ENCODE peak calls at places on chromosomes 4 and X, in nine cellular contexts. One of them, this sample, is unnamed.

GRCh38 chr4:28744066-28744465 is 1883.4 kb downstream of the STIM2 start:
- DNase-seq in GM12865: no peak
- DNase-seq in posterior cingulate gyrus: no peak
- DNase-seq in fibroblast of mammary gland: peak
- DNase-seq in lower leg skin: no peak
- DNase-seq in fibroblast of lung: peak
- DNase-seq in stimulated activated CD4-positive, alpha-beta T cell treated with anti-CD3 and anti-CD28 coated beads, Interleukin-15, amount 100 ng/mL, for 1 hour: no peak
- DNase-seq in AG09309: no peak
- DNase-seq in mesendoderm: no peak
- DNase-seq in this sample: no peak

GRCh38 chrX:96436105-96436504 is 248.5 kb upstream of the DIAPH2 start:
- DNase-seq in GM12865: no peak
- DNase-seq in posterior cingulate gyrus: no peak
- DNase-seq in fibroblast of mammary gland: peak
- DNase-seq in lower leg skin: no peak
- DNase-seq in fibroblast of lung: peak
- DNase-seq in stimulated activated CD4-positive, alpha-beta T cell treated with anti-CD3 and anti-CD28 coated beads, Interleukin-15, amount 100 ng/mL, for 1 hour: no peak
- DNase-seq in AG09309: peak
- DNase-seq in mesendoderm: no peak
- DNase-seq in this sample: no peak

GRCh38 chrX:38225093-38225492 is 4.4 kb upstream of the SRPX start:
- DNase-seq in GM12865: no peak
- DNase-seq in posterior cingulate gyrus: no peak
- DNase-seq in fibroblast of mammary gland: peak
- DNase-seq in lower leg skin: no peak
- DNase-seq in fibroblast of lung: peak
- DNase-seq in stimulated activated CD4-positive, alpha-beta T cell treated with anti-CD3 and anti-CD28 coated beads, Interleukin-15, amount 100 ng/mL, for 1 hour: no peak
- DNase-seq in AG09309: no peak
- DNase-seq in mesendoderm: peak
- DNase-seq in this sample: no peak

GRCh38 chr4:129358571-129358970 is 262.6 kb downstream of the C4orf33 start:
- DNase-seq in GM12865: no peak
- DNase-seq in posterior cingulate gyrus: no peak
- DNase-seq in fibroblast of mammary gland: peak
- DNase-seq in lower leg skin: no peak
- DNase-seq in fibroblast of lung: peak
- DNase-seq in stimulated activated CD4-positive, alpha-beta T cell treated with anti-CD3 and anti-CD28 coated beads, Interleukin-15, amount 100 ng/mL, for 1 hour: no peak
- DNase-seq in AG09309: peak
- DNase-seq in mesendoderm: peak
- DNase-seq in this sample: no peak

GRCh38 chr4:164221631-164222030 is 532.3 kb upstream of the SMIM31 start:
- DNase-seq in GM12865: no peak
- DNase-seq in posterior cingulate gyrus: no peak
- DNase-seq in fibroblast of mammary gland: peak
- DNase-seq in lower leg skin: no peak
- DNase-seq in fibroblast of lung: peak
- DNase-seq in stimulated activated CD4-positive, alpha-beta T cell treated with anti-CD3 and anti-CD28 coated beads, Interleukin-15, amount 100 ng/mL, for 1 hour: no peak
- DNase-seq in AG09309: no peak
- DNase-seq in mesendoderm: no peak
- DNase-seq in this sample: no peak

GRCh38 chr4:24856586-24856985 is 56.3 kb downstream of the CCDC149 start:
- DNase-seq in GM12865: peak
- DNase-seq in posterior cingulate gyrus: no peak
- DNase-seq in fibroblast of mammary gland: peak
- DNase-seq in lower leg skin: no peak
- DNase-seq in fibroblast of lung: peak
- DNase-seq in stimulated activated CD4-positive, alpha-beta T cell treated with anti-CD3 and anti-CD28 coated beads, Interleukin-15, amount 100 ng/mL, for 1 hour: no peak
- DNase-seq in AG09309: no peak
- DNase-seq in mesendoderm: peak
- DNase-seq in this sample: no peak

GRCh38 chrX:112961981-112962380 is 121.3 kb upstream of the AMOT start:
- DNase-seq in GM12865: no peak
- DNase-seq in posterior cingulate gyrus: no peak
- DNase-seq in fibroblast of mammary gland: no peak
- DNase-seq in lower leg skin: no peak
- DNase-seq in fibroblast of lung: peak
- DNase-seq in stimulated activated CD4-positive, alpha-beta T cell treated with anti-CD3 and anti-CD28 coated beads, Interleukin-15, amount 100 ng/mL, for 1 hour: no peak
- DNase-seq in AG09309: no peak
- DNase-seq in mesendoderm: peak
- DNase-seq in this sample: no peak

GRCh38 chrX:3811331-3812311 is 98.2 kb upstream of the PRKX start:
- DNase-seq in GM12865: peak
- DNase-seq in posterior cingulate gyrus: peak
- DNase-seq in fibroblast of mammary gland: peak
- DNase-seq in lower leg skin: no peak
- DNase-seq in fibroblast of lung: peak
- DNase-seq in stimulated activated CD4-positive, alpha-beta T cell treated with anti-CD3 and anti-CD28 coated beads, Interleukin-15, amount 100 ng/mL, for 1 hour: peak
- DNase-seq in AG09309: no peak
- DNase-seq in mesendoderm: no peak
- DNase-seq in this sample: no peak

GRCh38 chrX:72299891-72300630 is 5.7 kb downstream of the CITED1 start:
- DNase-seq in GM12865: no peak
- DNase-seq in posterior cingulate gyrus: no peak
- DNase-seq in fibroblast of mammary gland: no peak
- DNase-seq in lower leg skin: no peak
- DNase-seq in fibroblast of lung: no peak
- DNase-seq in stimulated activated CD4-positive, alpha-beta T cell treated with anti-CD3 and anti-CD28 coated beads, Interleukin-15, amount 100 ng/mL, for 1 hour: no peak
- DNase-seq in AG09309: no peak
- DNase-seq in mesendoderm: no peak
- DNase-seq in this sample: no peak

GRCh38 chrX:63581390-63581789 is 203.6 kb downstream of the ARHGEF9 start:
- DNase-seq in GM12865: no peak
- DNase-seq in posterior cingulate gyrus: no peak
- DNase-seq in fibroblast of mammary gland: no peak
- DNase-seq in lower leg skin: no peak
- DNase-seq in fibroblast of lung: no peak
- DNase-seq in stimulated activated CD4-positive, alpha-beta T cell treated with anti-CD3 and anti-CD28 coated beads, Interleukin-15, amount 100 ng/mL, for 1 hour: no peak
- DNase-seq in AG09309: no peak
- DNase-seq in mesendoderm: peak
- DNase-seq in this sample: no peak

GRCh38 chrX:153645151-153645550 is 1.9 kb upstream of the DUSP9 start:
- DNase-seq in GM12865: no peak
- DNase-seq in posterior cingulate gyrus: no peak
- DNase-seq in fibroblast of mammary gland: no peak
- DNase-seq in lower leg skin: peak
- DNase-seq in fibroblast of lung: no peak
- DNase-seq in stimulated activated CD4-positive, alpha-beta T cell treated with anti-CD3 and anti-CD28 coated beads, Interleukin-15, amount 100 ng/mL, for 1 hour: no peak
- DNase-seq in AG09309: no peak
- DNase-seq in mesendoderm: no peak
- DNase-seq in this sample: peak

GRCh38 chr4:183100827-183101226 is 1.8 kb downstream of the WWC2 start:
- DNase-seq in GM12865: no peak
- DNase-seq in posterior cingulate gyrus: no peak
- DNase-seq in fibroblast of mammary gland: no peak
- DNase-seq in lower leg skin: no peak
- DNase-seq in fibroblast of lung: no peak
- DNase-seq in stimulated activated CD4-positive, alpha-beta T cell treated with anti-CD3 and anti-CD28 coated beads, Interleukin-15, amount 100 ng/mL, for 1 hour: no peak
- DNase-seq in AG09309: no peak
- DNase-seq in mesendoderm: peak
- DNase-seq in this sample: no peak

GRCh38 chr4:84698962-84699671 is 116.2 kb downstream of the CDS1 start:
- DNase-seq in GM12865: peak
- DNase-seq in posterior cingulate gyrus: no peak
- DNase-seq in fibroblast of mammary gland: no peak
- DNase-seq in lower leg skin: no peak
- DNase-seq in fibroblast of lung: no peak
- DNase-seq in stimulated activated CD4-positive, alpha-beta T cell treated with anti-CD3 and anti-CD28 coated beads, Interleukin-15, amount 100 ng/mL, for 1 hour: no peak
- DNase-seq in AG09309: no peak
- DNase-seq in mesendoderm: no peak
- DNase-seq in this sample: no peak

GRCh38 chr4:112099701-112100289 is 45.5 kb upstream of the FAM241A start:
- DNase-seq in GM12865: peak
- DNase-seq in posterior cingulate gyrus: no peak
- DNase-seq in fibroblast of mammary gland: peak
- DNase-seq in lower leg skin: no peak
- DNase-seq in fibroblast of lung: peak
- DNase-seq in stimulated activated CD4-positive, alpha-beta T cell treated with anti-CD3 and anti-CD28 coated beads, Interleukin-15, amount 100 ng/mL, for 1 hour: no peak
- DNase-seq in AG09309: peak
- DNase-seq in mesendoderm: peak
- DNase-seq in this sample: no peak

GRCh38 chrX:50617183-50617582 is 146.6 kb upstream of the DGKK start:
- DNase-seq in GM12865: no peak
- DNase-seq in posterior cingulate gyrus: no peak
- DNase-seq in fibroblast of mammary gland: no peak
- DNase-seq in lower leg skin: no peak
- DNase-seq in fibroblast of lung: no peak
- DNase-seq in stimulated activated CD4-positive, alpha-beta T cell treated with anti-CD3 and anti-CD28 coated beads, Interleukin-15, amount 100 ng/mL, for 1 hour: no peak
- DNase-seq in AG09309: no peak
- DNase-seq in mesendoderm: no peak
- DNase-seq in this sample: no peak

GRCh38 chr4:98473046-98473445 is 185.4 kb downstream of the TSPAN5 start:
- DNase-seq in GM12865: no peak
- DNase-seq in posterior cingulate gyrus: no peak
- DNase-seq in fibroblast of mammary gland: peak
- DNase-seq in lower leg skin: no peak
- DNase-seq in fibroblast of lung: no peak
- DNase-seq in stimulated activated CD4-positive, alpha-beta T cell treated with anti-CD3 and anti-CD28 coated beads, Interleukin-15, amount 100 ng/mL, for 1 hour: no peak
- DNase-seq in AG09309: no peak
- DNase-seq in mesendoderm: no peak
- DNase-seq in this sample: no peak

GRCh38 chr4:125243835-125244397 is 70.8 kb upstream of the FAT4 start:
- DNase-seq in GM12865: no peak
- DNase-seq in posterior cingulate gyrus: no peak
- DNase-seq in fibroblast of mammary gland: no peak
- DNase-seq in lower leg skin: no peak
- DNase-seq in fibroblast of lung: peak
- DNase-seq in stimulated activated CD4-positive, alpha-beta T cell treated with anti-CD3 and anti-CD28 coated beads, Interleukin-15, amount 100 ng/mL, for 1 hour: no peak
- DNase-seq in AG09309: no peak
- DNase-seq in mesendoderm: peak
- DNase-seq in this sample: no peak

GRCh38 chr4:24228692-24229091 is 338.8 kb upstream of the PPARGC1A start:
- DNase-seq in GM12865: no peak
- DNase-seq in posterior cingulate gyrus: no peak
- DNase-seq in fibroblast of mammary gland: no peak
- DNase-seq in lower leg skin: no peak
- DNase-seq in fibroblast of lung: no peak
- DNase-seq in stimulated activated CD4-positive, alpha-beta T cell treated with anti-CD3 and anti-CD28 coated beads, Interleukin-15, amount 100 ng/mL, for 1 hour: no peak
- DNase-seq in AG09309: no peak
- DNase-seq in mesendoderm: no peak
- DNase-seq in this sample: no peak

GRCh38 chr4:79413486-79413885 is 5.5 kb upstream of the GK2 start:
- DNase-seq in GM12865: no peak
- DNase-seq in posterior cingulate gyrus: no peak
- DNase-seq in fibroblast of mammary gland: no peak
- DNase-seq in lower leg skin: no peak
- DNase-seq in fibroblast of lung: no peak
- DNase-seq in stimulated activated CD4-positive, alpha-beta T cell treated with anti-CD3 and anti-CD28 coated beads, Interleukin-15, amount 100 ng/mL, for 1 hour: no peak
- DNase-seq in AG09309: no peak
- DNase-seq in mesendoderm: no peak
- DNase-seq in this sample: no peak

GRCh38 chr4:133483600-133484246 is 334.6 kb downstream of the PCDH10 start:
- DNase-seq in GM12865: no peak
- DNase-seq in posterior cingulate gyrus: no peak
- DNase-seq in fibroblast of mammary gland: peak
- DNase-seq in lower leg skin: no peak
- DNase-seq in fibroblast of lung: peak
- DNase-seq in stimulated activated CD4-positive, alpha-beta T cell treated with anti-CD3 and anti-CD28 coated beads, Interleukin-15, amount 100 ng/mL, for 1 hour: no peak
- DNase-seq in AG09309: no peak
- DNase-seq in mesendoderm: peak
- DNase-seq in this sample: no peak

GRCh38 chr4:142095886-142096605 is 459.7 kb downstream of the IL15 start:
- DNase-seq in GM12865: no peak
- DNase-seq in posterior cingulate gyrus: no peak
- DNase-seq in fibroblast of mammary gland: peak
- DNase-seq in lower leg skin: no peak
- DNase-seq in fibroblast of lung: peak
- DNase-seq in stimulated activated CD4-positive, alpha-beta T cell treated with anti-CD3 and anti-CD28 coated beads, Interleukin-15, amount 100 ng/mL, for 1 hour: no peak
- DNase-seq in AG09309: peak
- DNase-seq in mesendoderm: no peak
- DNase-seq in this sample: no peak

GRCh38 chr4:80213117-80213815 is 16.0 kb downstream of the PRDM8 start:
- DNase-seq in GM12865: no peak
- DNase-seq in posterior cingulate gyrus: no peak
- DNase-seq in fibroblast of mammary gland: peak
- DNase-seq in lower leg skin: no peak
- DNase-seq in fibroblast of lung: peak
- DNase-seq in stimulated activated CD4-positive, alpha-beta T cell treated with anti-CD3 and anti-CD28 coated beads, Interleukin-15, amount 100 ng/mL, for 1 hour: no peak
- DNase-seq in AG09309: no peak
- DNase-seq in mesendoderm: no peak
- DNase-seq in this sample: no peak

GRCh38 chr4:109990307-109991257 is 77.9 kb downstream of the EGF start:
- DNase-seq in GM12865: peak
- DNase-seq in posterior cingulate gyrus: no peak
- DNase-seq in fibroblast of mammary gland: no peak
- DNase-seq in lower leg skin: no peak
- DNase-seq in fibroblast of lung: no peak
- DNase-seq in stimulated activated CD4-positive, alpha-beta T cell treated with anti-CD3 and anti-CD28 coated beads, Interleukin-15, amount 100 ng/mL, for 1 hour: no peak
- DNase-seq in AG09309: no peak
- DNase-seq in mesendoderm: no peak
- DNase-seq in this sample: no peak

GRCh38 chr4:151739118-151739517 is 21.7 kb downstream of the GATB start:
- DNase-seq in GM12865: no peak
- DNase-seq in posterior cingulate gyrus: no peak
- DNase-seq in fibroblast of mammary gland: no peak
- DNase-seq in lower leg skin: no peak
- DNase-seq in fibroblast of lung: no peak
- DNase-seq in stimulated activated CD4-positive, alpha-beta T cell treated with anti-CD3 and anti-CD28 coated beads, Interleukin-15, amount 100 ng/mL, for 1 hour: no peak
- DNase-seq in AG09309: no peak
- DNase-seq in mesendoderm: no peak
- DNase-seq in this sample: no peak

GRCh38 chr4:1532549-1533395 is 126.5 kb upstream of the NKX1-1 start:
- DNase-seq in GM12865: no peak
- DNase-seq in posterior cingulate gyrus: no peak
- DNase-seq in fibroblast of mammary gland: no peak
- DNase-seq in lower leg skin: no peak
- DNase-seq in fibroblast of lung: no peak
- DNase-seq in stimulated activated CD4-positive, alpha-beta T cell treated with anti-CD3 and anti-CD28 coated beads, Interleukin-15, amount 100 ng/mL, for 1 hour: no peak
- DNase-seq in AG09309: no peak
- DNase-seq in mesendoderm: no peak
- DNase-seq in this sample: no peak